ENCODE peak calls at places on chromosomes 2 and 18, in nine cellular contexts. One of them, this sample, is unnamed.

GRCh38 chr2:15243762-15244161 is 317.4 kb downstream of the NBAS start:
- DNase-seq in glomerular endothelial cell: no peak
- DNase-seq in NCI-H2081: peak
- DNase-seq in NCI-H1694: no peak
- DNase-seq in amniotic epithelial cell: peak
- DNase-seq in EL: peak
- DNase-seq in M059J: peak
- DNase-seq in T-helper 17 cell: no peak
- DNase-seq in effector memory CD4-positive, alpha-beta T cell: no peak
- DNase-seq in this sample: peak

GRCh38 chr2:182447843-182448242 is 21.0 kb upstream of the PDE1A start:
- DNase-seq in T-helper 17 cell: no peak
- DNase-seq in EL: peak
- DNase-seq in M059J: no peak
- DNase-seq in NCI-H2081: no peak
- DNase-seq in effector memory CD4-positive, alpha-beta T cell: no peak
- DNase-seq in amniotic epithelial cell: peak
- DNase-seq in NCI-H1694: no peak
- DNase-seq in glomerular endothelial cell: no peak
- DNase-seq in this sample: peak

GRCh38 chr18:9722691-9723090 is 14.6 kb downstream of the RAB31 start:
- DNase-seq in M059J: no peak
- DNase-seq in amniotic epithelial cell: peak
- DNase-seq in effector memory CD4-positive, alpha-beta T cell: no peak
- DNase-seq in T-helper 17 cell: no peak
- DNase-seq in EL: no peak
- DNase-seq in glomerular endothelial cell: no peak
- DNase-seq in NCI-H2081: peak
- DNase-seq in NCI-H1694: no peak
- DNase-seq in this sample: no peak

GRCh38 chr2:114527330-114527983 is 85.0 kb downstream of the DPP10 start:
- DNase-seq in amniotic epithelial cell: no peak
- DNase-seq in EL: no peak
- DNase-seq in NCI-H1694: no peak
- DNase-seq in NCI-H2081: no peak
- DNase-seq in T-helper 17 cell: no peak
- DNase-seq in glomerular endothelial cell: no peak
- DNase-seq in effector memory CD4-positive, alpha-beta T cell: no peak
- DNase-seq in M059J: no peak
- DNase-seq in this sample: no peak

GRCh38 chr2:213221962-213222361 is 62.3 kb upstream of the SPAG16 start:
- DNase-seq in amniotic epithelial cell: peak
- DNase-seq in glomerular endothelial cell: no peak
- DNase-seq in M059J: no peak
- DNase-seq in NCI-H1694: no peak
- DNase-seq in effector memory CD4-positive, alpha-beta T cell: no peak
- DNase-seq in NCI-H2081: no peak
- DNase-seq in T-helper 17 cell: no peak
- DNase-seq in EL: no peak
- DNase-seq in this sample: no peak

GRCh38 chr2:3656762-3657691 is 973 bp upstream of the ALLC start:
- DNase-seq in NCI-H1694: peak
- DNase-seq in NCI-H2081: no peak
- DNase-seq in M059J: no peak
- DNase-seq in effector memory CD4-positive, alpha-beta T cell: no peak
- DNase-seq in glomerular endothelial cell: no peak
- DNase-seq in amniotic epithelial cell: no peak
- DNase-seq in EL: no peak
- DNase-seq in T-helper 17 cell: no peak
- DNase-seq in this sample: peak

GRCh38 chr2:179694963-179695362 is 166.4 kb downstream of the ZNF385B start:
- DNase-seq in EL: no peak
- DNase-seq in NCI-H1694: no peak
- DNase-seq in T-helper 17 cell: no peak
- DNase-seq in effector memory CD4-positive, alpha-beta T cell: no peak
- DNase-seq in M059J: no peak
- DNase-seq in NCI-H2081: no peak
- DNase-seq in amniotic epithelial cell: no peak
- DNase-seq in glomerular endothelial cell: no peak
- DNase-seq in this sample: no peak

GRCh38 chr2:150174396-150174795 is 313.1 kb downstream of the RND3 start:
- DNase-seq in NCI-H2081: no peak
- DNase-seq in M059J: no peak
- DNase-seq in amniotic epithelial cell: no peak
- DNase-seq in EL: no peak
- DNase-seq in NCI-H1694: no peak
- DNase-seq in T-helper 17 cell: no peak
- DNase-seq in effector memory CD4-positive, alpha-beta T cell: no peak
- DNase-seq in glomerular endothelial cell: no peak
- DNase-seq in this sample: no peak

GRCh38 chr2:237128026-237128703 is 42.5 kb downstream of the COPS8 start:
- DNase-seq in M059J: peak
- DNase-seq in effector memory CD4-positive, alpha-beta T cell: no peak
- DNase-seq in glomerular endothelial cell: peak
- DNase-seq in NCI-H2081: no peak
- DNase-seq in EL: peak
- DNase-seq in T-helper 17 cell: no peak
- DNase-seq in amniotic epithelial cell: peak
- DNase-seq in NCI-H1694: no peak
- DNase-seq in this sample: peak

GRCh38 chr2:10732924-10733583 is 11.6 kb downstream of the ATP6V1C2 start:
- DNase-seq in M059J: no peak
- DNase-seq in effector memory CD4-positive, alpha-beta T cell: no peak
- DNase-seq in T-helper 17 cell: no peak
- DNase-seq in EL: no peak
- DNase-seq in amniotic epithelial cell: no peak
- DNase-seq in NCI-H1694: no peak
- DNase-seq in glomerular endothelial cell: no peak
- DNase-seq in NCI-H2081: peak
- DNase-seq in this sample: no peak

GRCh38 chr2:165793161-165793778 is 777 bp downstream of the GALNT3 start:
- DNase-seq in glomerular endothelial cell: no peak
- DNase-seq in M059J: peak
- DNase-seq in T-helper 17 cell: no peak
- DNase-seq in NCI-H1694: no peak
- DNase-seq in NCI-H2081: peak
- DNase-seq in amniotic epithelial cell: no peak
- DNase-seq in effector memory CD4-positive, alpha-beta T cell: no peak
- DNase-seq in EL: peak
- DNase-seq in this sample: no peak

GRCh38 chr2:170361359-170361936 is 183.5 kb downstream of the MYO3B start:
- DNase-seq in NCI-H2081: peak
- DNase-seq in NCI-H1694: peak
- DNase-seq in T-helper 17 cell: no peak
- DNase-seq in amniotic epithelial cell: peak
- DNase-seq in effector memory CD4-positive, alpha-beta T cell: no peak
- DNase-seq in EL: peak
- DNase-seq in glomerular endothelial cell: peak
- DNase-seq in M059J: peak
- DNase-seq in this sample: peak

GRCh38 chr2:24342110-24342910 is 18.0 kb downstream of the ITSN2 start:
- DNase-seq in amniotic epithelial cell: peak
- DNase-seq in EL: peak
- DNase-seq in M059J: peak
- DNase-seq in T-helper 17 cell: no peak
- DNase-seq in NCI-H1694: no peak
- DNase-seq in NCI-H2081: no peak
- DNase-seq in effector memory CD4-positive, alpha-beta T cell: no peak
- DNase-seq in glomerular endothelial cell: no peak
- DNase-seq in this sample: peak

GRCh38 chr2:115277366-115277765 is 834.9 kb downstream of the DPP10 start:
- DNase-seq in NCI-H1694: no peak
- DNase-seq in effector memory CD4-positive, alpha-beta T cell: no peak
- DNase-seq in glomerular endothelial cell: no peak
- DNase-seq in amniotic epithelial cell: no peak
- DNase-seq in T-helper 17 cell: no peak
- DNase-seq in M059J: no peak
- DNase-seq in EL: no peak
- DNase-seq in NCI-H2081: no peak
- DNase-seq in this sample: no peak

GRCh38 chr2:241672243-241673188 is 14.1 kb downstream of the DTYMK start:
- DNase-seq in T-helper 17 cell: no peak
- DNase-seq in NCI-H2081: no peak
- DNase-seq in amniotic epithelial cell: no peak
- DNase-seq in M059J: no peak
- DNase-seq in NCI-H1694: no peak
- DNase-seq in effector memory CD4-positive, alpha-beta T cell: no peak
- DNase-seq in EL: no peak
- DNase-seq in glomerular endothelial cell: no peak
- DNase-seq in this sample: no peak

GRCh38 chr2:172995323-172996244 is 80.1 kb upstream of the MAP3K20 start:
- DNase-seq in effector memory CD4-positive, alpha-beta T cell: no peak
- DNase-seq in glomerular endothelial cell: peak
- DNase-seq in M059J: peak
- DNase-seq in NCI-H1694: no peak
- DNase-seq in NCI-H2081: no peak
- DNase-seq in T-helper 17 cell: no peak
- DNase-seq in amniotic epithelial cell: peak
- DNase-seq in EL: peak
- DNase-seq in this sample: peak

GRCh38 chr2:223941579-223942277 is 3.4 kb downstream of the WDFY1 start:
- DNase-seq in NCI-H2081: no peak
- DNase-seq in effector memory CD4-positive, alpha-beta T cell: no peak
- DNase-seq in M059J: peak
- DNase-seq in glomerular endothelial cell: no peak
- DNase-seq in amniotic epithelial cell: peak
- DNase-seq in NCI-H1694: no peak
- DNase-seq in T-helper 17 cell: no peak
- DNase-seq in EL: peak
- DNase-seq in this sample: peak

GRCh38 chr2:127067620-127068350 is 39.2 kb downstream of the BIN1 start:
- DNase-seq in NCI-H2081: peak
- DNase-seq in M059J: peak
- DNase-seq in glomerular endothelial cell: no peak
- DNase-seq in EL: peak
- DNase-seq in effector memory CD4-positive, alpha-beta T cell: peak
- DNase-seq in amniotic epithelial cell: peak
- DNase-seq in NCI-H1694: peak
- DNase-seq in T-helper 17 cell: peak
- DNase-seq in this sample: peak

GRCh38 chr2:173955004-173955403 is 10.2 kb downstream of the SP3 start:
- DNase-seq in glomerular endothelial cell: no peak
- DNase-seq in T-helper 17 cell: no peak
- DNase-seq in amniotic epithelial cell: peak
- DNase-seq in M059J: no peak
- DNase-seq in EL: no peak
- DNase-seq in effector memory CD4-positive, alpha-beta T cell: no peak
- DNase-seq in NCI-H2081: no peak
- DNase-seq in NCI-H1694: no peak
- DNase-seq in this sample: no peak

This sample was measured in IMR-90.